ENCODE peak calls at places on chromosomes 1 and 21, in seven cellular contexts. L is cardiac fibroblast, A is astrocyte of the spinal cord, P is thyroid gland, C is heart left ventricle, H is brain microvascular endothelial cell, T is ovary. Y is an unnamed sample.

GRCh38 chr1:20551945-20552727 is at the start of gene FAM43B:
- DNase-seq in A (no peak), L (peak; percentile 29), T (no peak), C (peak; percentile 93), H (no peak), P (peak; percentile 37), Y (no peak)

GRCh38 chr1:209587778-209588177 is 4.3 kb downstream of the CAMK1G start:
- DNase-seq in L (no peak), H (no peak), A (no peak), T (no peak), P (no peak), C (no peak), Y (no peak)

GRCh38 chr1:65979145-65979544 is 186.4 kb downstream of the PDE4B start:
- DNase-seq in T (no peak), C (no peak), H (peak; percentile 64), P (no peak), A (peak; percentile 84), L (peak; percentile 25), Y (peak; percentile 77)

GRCh38 chr21:36209626-36210171 is 53.1 kb downstream of the DOP1B start:
- DNase-seq in L (peak; percentile 82), C (no peak), A (peak; percentile 79), H (peak; percentile 42), T (no peak), P (peak; percentile 69), Y (no peak)

GRCh38 chr1:3630161-3630611 is 5.4 kb downstream of the TPRG1L start:
- DNase-seq in H (no peak), T (no peak), P (no peak), C (no peak), L (no peak), A (no peak), Y (no peak)

GRCh38 chr1:215957692-215958091 is 390.6 kb downstream of the KCTD3 start:
- DNase-seq in P (no peak), L (peak; percentile 1), T (no peak), H (no peak), C (no peak), A (peak; percentile 5), Y (no peak)

GRCh38 chr1:147077936-147078605 is 94.2 kb downstream of the PRKAB2 start:
- DNase-seq in T (no peak), A (no peak), H (no peak), L (no peak), P (no peak), C (no peak), Y (no peak)

GRCh38 chr1:53274026-53274425 is 35.7 kb upstream of the MAGOH start:
- DNase-seq in T (no peak), L (no peak), A (no peak), P (no peak), H (no peak), C (no peak), Y (no peak)

GRCh38 chr1:35461966-35462651 is 95.1 kb downstream of the KIAA0319L start:
- DNase-seq in A (no peak), H (no peak), L (no peak), P (no peak), C (no peak), T (no peak), Y (no peak)

GRCh38 chr21:39576518-39577128 is 36.1 kb upstream of the B3GALT5 start:
- DNase-seq in C (no peak), T (no peak), L (no peak), A (no peak), H (no peak), P (no peak), Y (no peak)

GRCh38 chr21:39582749-39583148 is 30.0 kb upstream of the B3GALT5 start:
- DNase-seq in H (no peak), T (no peak), P (no peak), L (no peak), A (no peak), C (no peak), Y (no peak)

GRCh38 chr21:39580744-39581143 is 32.0 kb upstream of the B3GALT5 start:
- DNase-seq in P (no peak), L (no peak), C (no peak), H (no peak), T (no peak), A (no peak), Y (no peak)

GRCh38 chr21:39579734-39580332 is 32.9 kb upstream of the B3GALT5 start:
- DNase-seq in A (no peak), L (no peak), H (no peak), C (no peak), P (no peak), T (no peak), Y (no peak)

DNA sequence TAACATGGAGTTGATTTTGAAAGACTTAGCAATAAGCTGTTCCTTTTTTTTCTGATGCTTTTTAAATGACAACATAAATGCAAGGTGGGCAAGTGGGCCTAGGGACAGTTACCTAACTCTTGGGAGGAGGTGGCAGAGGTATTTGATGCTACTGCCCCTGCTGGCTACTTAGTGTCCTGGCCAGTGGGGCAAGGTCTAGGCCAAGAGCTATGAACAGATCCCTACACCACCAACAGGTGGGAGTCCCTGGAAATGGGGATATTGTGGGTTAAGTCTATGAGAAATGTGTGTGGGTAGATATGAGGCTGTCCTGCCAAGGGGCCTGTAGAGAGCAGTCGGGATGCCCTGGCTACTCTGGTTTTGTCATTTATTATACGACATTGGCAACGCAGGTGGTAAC is 31.3 kb upstream of the B3GALT5 start:
- DNase-seq in T (no peak), L (no peak), A (no peak), C (no peak), H (no peak), P (no peak), Y (no peak)
- TF ChIP-seq CTCF in T (no peak), L (no peak), A (no peak), C (no peak), H (no peak), P (no peak), Y (no peak)

GRCh38 chr1:234645964-234646363 is 36.0 kb upstream of the IRF2BP2 start:
- DNase-seq in P (no peak), T (no peak), C (no peak), A (no peak), H (no peak), L (peak; percentile 49), Y (no peak)
- H3K4me3 ChIP-seq in P (no peak overlapping the region), T (no peak overlapping the region), C (no peak overlapping the region), A (no peak overlapping the region), H (no peak overlapping the region), L (no peak overlapping the region), Y (no peak overlapping the region)

DNA sequence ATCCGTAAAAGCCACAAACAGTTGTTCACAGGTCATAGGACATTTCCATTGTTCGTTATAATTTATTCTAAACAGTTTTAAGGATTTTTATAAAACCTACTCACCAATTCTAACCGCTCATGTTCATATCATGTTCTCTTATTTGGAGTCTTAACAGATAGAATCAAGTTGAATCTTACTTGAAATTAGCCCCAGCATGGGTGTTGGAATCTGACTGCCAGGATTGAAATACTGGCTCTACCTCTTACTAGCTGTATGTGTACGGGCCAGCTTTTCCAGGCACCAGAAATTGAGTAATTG is 78.2 kb upstream of the GPR88 start:
- DNase-seq in H (no peak), T (no peak), P (no peak), L (no peak), C (no peak), A (no peak), Y (no peak)
- TF ChIP-seq CTCF in H (no peak), T (no peak), P (no peak), L (no peak), C (no peak), A (no peak), Y (no peak)

DNA sequence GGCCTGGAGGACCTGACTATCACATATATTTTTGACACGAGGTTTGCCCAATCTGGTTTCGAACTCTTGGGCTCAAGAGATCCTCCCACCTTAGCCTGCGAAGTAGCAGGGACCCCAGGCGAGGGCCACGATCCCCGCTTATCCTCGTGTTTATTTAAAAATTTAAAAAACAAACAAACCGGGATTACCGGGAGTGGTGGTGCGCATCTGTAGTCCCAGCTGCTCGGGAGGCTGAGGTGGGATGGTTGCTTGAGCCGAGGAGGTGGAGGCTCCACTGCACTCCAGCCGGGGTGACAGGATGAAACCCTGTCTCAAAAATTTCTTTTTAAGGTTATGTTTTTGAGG is 452 bp upstream of the EXOSC10 start:
- DNase-seq in A (no peak), C (no peak), H (no peak), L (no peak), T (no peak), P (no peak), Y (no peak)
- H3K4me3 ChIP-seq in A (peak overlapping the region; percentile 87), C (peak overlapping the region; percentile 82), H (peak overlapping the region; percentile 97), L (peak overlapping the region; percentile 97), T (peak overlapping the region; percentile 87), P (peak overlapping the region; percentile 81), Y (peak overlapping the region; percentile 96)

GRCh38 chr1:110464340-110464739 is 13.4 kb downstream of the PROK1 start:
- DNase-seq in C (no peak), H (no peak), P (no peak), L (peak; percentile 49), A (peak; percentile 10), T (no peak), Y (peak; percentile 60)

GRCh38 chr1:110462093-110462492 is 11.1 kb downstream of the PROK1 start:
- DNase-seq in T (no peak), A (no peak), C (no peak), L (no peak), P (no peak), H (no peak), Y (no peak)

GRCh38 chr1:110463695-110464094 is 12.7 kb downstream of the PROK1 start:
- DNase-seq in T (no peak), C (no peak), H (no peak), L (no peak), P (no peak), A (no peak), Y (peak; percentile 47)

GRCh38 chr1:110465038-110465813 is 14.3 kb downstream of the PROK1 start:
- DNase-seq in T (no peak), P (no peak), C (no peak), H (no peak), A (no peak), L (no peak), Y (no peak)

DNA sequence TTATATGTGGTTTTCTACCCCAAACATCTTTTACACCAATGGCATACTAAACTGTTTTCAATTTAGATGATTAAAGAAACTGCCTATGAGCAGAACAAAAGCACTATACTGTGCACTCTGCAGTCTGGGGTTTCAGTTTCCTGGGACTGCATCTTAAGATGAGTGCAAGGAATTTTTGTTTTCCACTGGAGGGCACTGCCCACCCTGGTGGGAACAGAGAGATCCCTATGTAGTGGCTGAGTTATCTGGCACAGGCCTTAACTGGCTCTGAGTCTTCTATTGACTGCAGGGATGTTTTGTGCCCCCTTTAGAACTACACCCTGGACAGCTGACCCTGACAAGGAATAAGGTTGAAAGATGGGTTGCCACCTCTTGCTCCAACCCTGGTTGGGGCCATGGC is 12.0 kb downstream of the PROK1 start:
- DNase-seq in H (no peak), L (no peak), P (no peak), C (no peak), A (no peak), T (no peak), Y (no peak)
- TF ChIP-seq CTCF in H (peak; percentile 30), L (peak; percentile 4), P (no peak), C (no peak), A (no peak), T (no peak), Y (peak; percentile 12)

GRCh38 chr1:30755334-30755733 is 2.2 kb downstream of the LAPTM5 start:
- DNase-seq in P (no peak), C (no peak), T (no peak), L (no peak), A (no peak), H (no peak), Y (no peak)
- H3K4me3 ChIP-seq in P (no peak overlapping the region), C (no peak overlapping the region), T (no peak overlapping the region), L (no peak overlapping the region), A (no peak overlapping the region), H (no peak overlapping the region), Y (no peak overlapping the region)

GRCh38 chr1:6209661-6210605 is 4.0 kb downstream of the RNF207 start:
- DNase-seq in T (no peak), P (no peak), L (no peak), A (no peak), C (no peak), H (no peak), Y (no peak)
- TF ChIP-seq CTCF in T (no peak), P (no peak), L (peak; percentile 17), A (peak; percentile 25), C (no peak), H (peak; percentile 45), Y (peak; percentile 33)